ENCODE peak calls at places on chromosomes 1 and 21, in five cellular contexts. I is astrocyte of the spinal cord, M is epithelial cell of esophagus, Q is SK-N-SH, W is fibroblast of lung. H is an unnamed sample.

GRCh38 chr1:231856426-231856825 is 229.8 kb downstream of the DISC1 start:
- DNase-seq in I (no peak), M (no peak), Q (no peak), W (no peak), H (no peak)

GRCh38 chr1:205505791-205506190 is 1.3 kb downstream of the CDK18 start:
- DNase-seq in I (no peak), M (peak), Q (no peak), W (peak), H (no peak)

GRCh38 chr1:117240547-117240946 is 29.8 kb upstream of the VTCN1 start:
- DNase-seq in I (no peak), M (peak), Q (no peak), W (no peak), H (no peak)

GRCh38 chr1:116504308-116505156 is 66.3 kb downstream of the CD58 start:
- DNase-seq in I (peak), M (peak), Q (no peak), W (peak), H (peak)

GRCh38 chr1:2791027-2791760 is 10.3 kb downstream of the TTC34 start:
- DNase-seq in I (no peak), M (no peak), Q (no peak), W (no peak), H (no peak)

GRCh38 chr1:240031414-240031813 is 60.3 kb upstream of the FMN2 start:
- DNase-seq in I (no peak), M (no peak), Q (no peak), W (peak), H (peak)

GRCh38 chr1:93964777-93965200 is 55.6 kb upstream of the GCLM start:
- DNase-seq in I (peak), M (peak), Q (no peak), W (peak), H (peak)

GRCh38 chr1:162908780-162909179 is 47.8 kb upstream of the CCDC190 start:
- DNase-seq in I (peak), M (peak), Q (no peak), W (peak), H (peak)

GRCh38 chr1:160520582-160520981 is 2.5 kb downstream of the SLAMF6 start:
- DNase-seq in I (no peak), M (peak), Q (no peak), W (no peak), H (no peak)

GRCh38 chr21:29245104-29245643 is 53.5 kb upstream of the BACH1 start:
- DNase-seq in I (no peak), M (peak), Q (no peak), W (no peak), H (no peak)

GRCh38 chr1:201559679-201560162 is 20.8 kb downstream of the NAV1 start:
- DNase-seq in I (peak), M (peak), Q (peak), W (peak), H (peak)

GRCh38 chr1:161872506-161872905 is 106.4 kb downstream of the ATF6 start:
- DNase-seq in I (no peak), M (no peak), Q (no peak), W (no peak), H (no peak)

GRCh38 chr1:220249522-220249921 is 22.7 kb downstream of the RAB3GAP2 start:
- DNase-seq in I (no peak), M (no peak), Q (no peak), W (no peak), H (no peak)

GRCh38 chr1:111214884-111215283 is 12.6 kb upstream of the CHI3L2 start:
- DNase-seq in I (no peak), M (no peak), Q (no peak), W (no peak), H (no peak)

GRCh38 chr1:108049083-108049819 is 84.3 kb upstream of the VAV3 start:
- DNase-seq in I (peak), M (no peak), Q (peak), W (peak), H (peak)

GRCh38 chr21:34199121-34199910 is 125.9 kb downstream of the MRPS6 start:
- DNase-seq in I (peak), M (no peak), Q (no peak), W (no peak), H (no peak)

GRCh38 chr1:88736633-88737248 is 52.7 kb downstream of the PKN2 start:
- DNase-seq in I (peak), M (peak), Q (no peak), W (peak), H (peak)

GRCh38 chr21:39687069-39687468 is 57.9 kb upstream of the IGSF5 start:
- DNase-seq in I (no peak), M (no peak), Q (no peak), W (no peak), H (no peak)

GRCh38 chr1:66350001-66350547 is 183.9 kb upstream of the SGIP1 start:
- DNase-seq in I (peak), M (no peak), Q (no peak), W (peak), H (peak)

GRCh38 chr1:20211511-20211931 is 25.2 kb upstream of the PLA2G2C start:
- DNase-seq in I (no peak), M (peak), Q (no peak), W (peak), H (peak)

GRCh38 chr1:246199086-246199485 is 308.0 kb downstream of the SMYD3 start:
- DNase-seq in I (no peak), M (peak), Q (no peak), W (no peak), H (no peak)

GRCh38 chr1:3931310-3931700 is 31.2 kb upstream of the C1orf174 start:
- DNase-seq in I (no peak), M (no peak), Q (no peak), W (no peak), H (no peak)

GRCh38 chr1:41241748-41242644 is at the start of gene SCMH1:
- DNase-seq in I (peak), M (peak), Q (peak), W (peak), H (peak)

GRCh38 chr1:34852677-34853217 is 6.8 kb downstream of the SMIM12 start:
- DNase-seq in I (peak), M (peak), Q (peak), W (peak), H (peak)

GRCh38 chr1:66048011-66048410 is 255.3 kb downstream of the PDE4B start:
- DNase-seq in I (no peak), M (no peak), Q (no peak), W (peak), H (peak)

GRCh38 chr1:83670891-83671565 is 327.9 kb downstream of the TTLL7 start:
- DNase-seq in I (no peak), M (no peak), Q (no peak), W (no peak), H (no peak)

GRCh38 chr1:215185067-215185620 is 102.6 kb downstream of the KCNK2 start:
- DNase-seq in I (no peak), M (no peak), Q (no peak), W (no peak), H (no peak)

GRCh38 chr1:215181518-215181917 is 99.0 kb downstream of the KCNK2 start:
- DNase-seq in I (no peak), M (peak), Q (no peak), W (no peak), H (peak)
- TF ChIP-seq CTCF in I (no peak), M (peak), Q (peak), W (no peak), H (peak)

DNA sequence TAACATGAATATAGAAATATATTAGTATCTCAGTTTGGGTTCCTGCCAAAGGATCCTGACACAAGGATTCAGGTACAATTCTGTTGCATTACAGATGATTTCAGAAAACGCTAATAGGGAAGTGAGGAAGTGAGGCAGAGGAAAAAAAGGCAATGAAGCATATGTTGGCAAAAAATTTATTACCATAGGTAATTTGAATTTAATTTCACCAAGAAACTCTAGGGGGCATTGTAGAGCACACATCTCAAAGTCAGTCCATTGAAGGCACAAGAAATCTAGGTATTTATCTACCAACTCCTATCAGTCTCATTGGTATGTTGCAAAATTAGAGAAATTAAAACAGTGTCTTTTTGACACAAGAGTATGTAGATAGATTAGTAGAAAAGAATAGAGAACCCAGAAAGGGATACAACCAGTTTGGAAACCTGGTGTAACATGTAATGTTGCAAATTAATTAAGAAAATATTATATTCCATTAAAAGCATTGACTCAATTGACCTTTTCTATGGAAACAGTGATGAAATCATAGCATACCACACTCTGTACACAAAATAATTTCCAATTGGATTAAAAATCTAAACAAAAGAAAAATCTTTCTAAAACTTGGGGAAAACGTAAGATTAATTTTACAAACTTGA is 104.9 kb upstream of the SNX7 start:
- DNase-seq in I (peak), M (peak), Q (no peak), W (peak), H (peak)
- H3K4me3 ChIP-seq in I (no peak), M (no peak), Q (no peak), W (no peak), H (no peak)

DNA sequence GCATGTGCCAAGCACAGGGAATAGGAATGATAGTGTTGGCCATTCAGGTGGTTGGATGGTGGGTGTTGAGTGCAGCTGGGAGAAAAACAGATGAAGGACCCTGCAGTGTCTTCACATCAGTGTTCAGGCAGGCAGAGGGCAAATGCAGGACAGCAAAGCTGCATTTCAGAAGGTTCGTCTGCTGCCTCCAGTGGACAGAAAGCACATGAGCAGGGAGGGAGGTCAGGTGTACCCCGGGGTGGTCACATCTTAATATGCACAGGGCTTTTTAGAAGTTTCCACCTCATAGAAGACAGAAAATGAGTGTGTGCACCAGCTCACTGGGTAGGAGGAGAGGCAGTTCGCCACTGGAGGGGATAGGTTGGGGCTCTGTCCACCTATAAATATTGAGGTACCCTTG is 184.9 kb downstream of the SLC35F3 start:
- DNase-seq in I (no peak), M (no peak), Q (peak), W (no peak), H (no peak)
- TF ChIP-seq CTCF in I (peak), M (no peak), Q (peak), W (no peak), H (no peak)

GRCh38 chr1:190140644-190141043 is 337.0 kb downstream of the BRINP3 start:
- DNase-seq in I (no peak), M (no peak), Q (no peak), W (no peak), H (no peak)
- H3K4me3 ChIP-seq in I (no peak), M (no peak), Q (no peak), W (no peak), H (no peak)

DNA sequence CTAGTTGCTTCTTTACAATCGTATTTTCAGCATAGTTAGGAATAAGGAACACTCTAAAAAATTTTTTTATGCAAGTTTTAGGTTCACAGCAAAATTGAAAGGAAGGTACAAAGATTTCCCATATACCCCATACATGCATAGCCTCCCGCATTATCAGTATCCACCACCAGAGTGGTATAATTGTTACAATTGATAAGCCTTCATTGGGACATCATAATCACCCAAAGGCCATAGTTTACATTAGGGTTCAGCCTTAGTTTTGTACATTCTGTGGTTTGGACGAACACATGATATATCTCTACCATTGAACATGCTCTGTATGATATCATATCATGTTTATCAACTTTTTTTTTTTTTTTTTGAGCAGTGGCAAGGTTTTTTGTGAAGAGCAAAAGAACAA is 180.0 kb downstream of the SDCCAG8 start:
- DNase-seq in I (no peak), M (no peak), Q (no peak), W (no peak), H (no peak)
- TF ChIP-seq CTCF in I (no peak), M (no peak), Q (peak), W (no peak), H (no peak)